ENCODE peak calls at places on chromosomes 2 and 18, in eight cellular contexts. X is uterus; F is foreskin keratinocyte; I is nephron progenitor cell; B is head of caudate nucleus; P is NCI-H774; T is dorsolateral prefrontal cortex; K is stimulated activated naive B cell treated with anti-CD40 and anti-IgM and Interleukin-4, amounts not matched to agents 10 μg/mL and 1 μg/mL and 100 μg/mL, for 72 hours. N is an unnamed sample.
A peak's percentile ranks its signal among the peaks of the same experiment; 100 is the strongest.

GRCh38 chr2:102041351-102041750 is 49.6 kb downstream of the IL1R2 start:
- DNase-seq in X (no peak), F (no peak), I (no peak), B (no peak), P (no peak), T (no peak), K (peak; percentile 35), N (no peak)

GRCh38 chr2:6744037-6744436 is 121.7 kb downstream of the CMPK2 start:
- DNase-seq in X (no peak), F (no peak), I (no peak), B (no peak), P (no peak), T (no peak), K (no peak), N (no peak)

GRCh38 chr2:20427931-20428526 is 18.8 kb upstream of the RHOB start:
- DNase-seq in X (no peak), F (no peak), I (no peak), B (no peak), P (no peak), T (no peak), K (no peak), N (peak; percentile 5)

GRCh38 chr2:186554850-186555785 is 34.7 kb upstream of the ITGAV start:
- DNase-seq in X (no peak), F (no peak), I (no peak), B (no peak), P (no peak), T (no peak), K (no peak), N (no peak)

GRCh38 chr2:3263487-3263886 is 114.1 kb downstream of the EIPR1 start:
- DNase-seq in X (no peak), F (no peak), I (no peak), B (no peak), P (no peak), T (no peak), K (no peak), N (no peak)

GRCh38 chr2:240235811-240236210 is 95.4 kb upstream of the OTOS start:
- DNase-seq in X (no peak), F (no peak), I (no peak), B (peak; percentile 3), P (no peak), T (no peak), K (no peak), N (peak; percentile 4)

GRCh38 chr2:159035790-159036411 is 67.5 kb downstream of the TANC1 start:
- DNase-seq in X (no peak), F (peak; percentile 77), I (no peak), B (no peak), P (peak; percentile 19), T (no peak), K (no peak), N (peak; percentile 69)

GRCh38 chr2:225041871-225042799 is at the start of gene DOCK10:
- DNase-seq in X (peak; percentile 15), F (no peak), I (peak; percentile 57), B (peak; percentile 69), P (no peak), T (peak; percentile 34), K (peak; percentile 49), N (peak; percentile 34)

GRCh38 chr18:22176622-22177495 is 7.5 kb downstream of the GATA6 start:
- DNase-seq in X (no peak), F (no peak), I (peak; percentile 47), B (no peak), P (no peak), T (no peak), K (no peak), N (no peak)

GRCh38 chr18:75364512-75364911 is 63.0 kb downstream of the SMIM21 start:
- DNase-seq in X (no peak), F (no peak), I (no peak), B (no peak), P (no peak), T (no peak), K (no peak), N (no peak)

GRCh38 chr2:60998628-60999545 is 18.6 kb upstream of the PEX13 start:
- DNase-seq in X (no peak), F (no peak), I (no peak), B (no peak), P (peak; percentile 47), T (no peak), K (no peak), N (no peak)

GRCh38 chr2:14804912-14805311 is 172.4 kb downstream of the LRATD1 start:
- DNase-seq in X (no peak), F (no peak), I (no peak), B (peak; percentile 5), P (no peak), T (no peak), K (no peak), N (no peak)

GRCh38 chr2:145687445-145688104 is 1167.7 kb upstream of the ZEB2 start:
- DNase-seq in X (no peak), F (no peak), I (no peak), B (no peak), P (no peak), T (no peak), K (no peak), N (no peak)

GRCh38 chr2:231556981-231557380 is 26.7 kb upstream of the NMUR1 start:
- DNase-seq in X (no peak), F (no peak), I (no peak), B (no peak), P (no peak), T (no peak), K (no peak), N (no peak)

GRCh38 chr2:17850151-17850550 is 28.3 kb upstream of the KCNS3 start:
- DNase-seq in X (no peak), F (no peak), I (no peak), B (no peak), P (no peak), T (no peak), K (no peak), N (peak; percentile 70)

GRCh38 chr18:22613058-22613690 is 195.5 kb upstream of the CTAGE1 start:
- DNase-seq in X (no peak), F (no peak), I (no peak), B (no peak), P (no peak), T (no peak), K (no peak), N (no peak)

GRCh38 chr2:235026137-235026536 is 74.3 kb downstream of the SH3BP4 start:
- DNase-seq in X (no peak), F (peak; percentile 98), I (no peak), B (no peak), P (no peak), T (no peak), K (no peak), N (no peak)

GRCh38 chr2:233990261-233990798 is 60.2 kb upstream of the SPP2 start:
- DNase-seq in X (no peak), F (no peak), I (no peak), B (no peak), P (no peak), T (no peak), K (no peak), N (no peak)

GRCh38 chr2:223536546-223536945 is 65.6 kb downstream of the SCG2 start:
- DNase-seq in X (no peak), F (no peak), I (no peak), B (no peak), P (no peak), T (no peak), K (no peak), N (no peak)

GRCh38 chr18:35049111-35050003 is 8.1 kb downstream of the MAPRE2 start:
- DNase-seq in X (no peak), F (no peak), I (no peak), B (no peak), P (no peak), T (no peak), K (no peak), N (no peak)

GRCh38 chr2:9779572-9780264 is 63.6 kb upstream of the TAF1B start:
- DNase-seq in X (no peak), F (no peak), I (no peak), B (no peak), P (no peak), T (no peak), K (no peak), N (no peak)

GRCh38 chr18:44693030-44693784 is 12.5 kb downstream of the SETBP1 start:
- DNase-seq in X (no peak), F (peak; percentile 96), I (no peak), B (no peak), P (no peak), T (no peak), K (no peak), N (no peak)

GRCh38 chr2:9089831-9090230 is 86.3 kb upstream of the MBOAT2 start:
- DNase-seq in X (no peak), F (no peak), I (no peak), B (no peak), P (no peak), T (no peak), K (no peak), N (no peak)

GRCh38 chr2:135657806-135658582 is 83.7 kb upstream of the UBXN4 start:
- DNase-seq in X (no peak), F (no peak), I (no peak), B (no peak), P (no peak), T (no peak), K (no peak), N (no peak)

GRCh38 chr2:237456200-237456731 is 30.8 kb upstream of the MLPH start:
- DNase-seq in X (peak; percentile 79), F (no peak), I (no peak), B (no peak), P (no peak), T (no peak), K (no peak), N (no peak)

N was measured in WERI-Rb-1.